ENCODE peak calls at places on chromosomes 16 and 17, in eight cellular contexts. Q, B, L, E, I, U, S and P are unnamed samples.

GRCh38 chr17:78529871-78530670 is 47.1 kb downstream of the DNAH17 start:
- DNase-seq in Q (peak), B (peak), L (no peak), E (no peak), I (no peak), U (no peak), S (no peak), P (no peak)

GRCh38 chr17:58312824-58313223 is 15.8 kb downstream of the TSPOAP1 start:
- DNase-seq in Q (no peak), B (no peak), L (no peak), E (no peak), I (no peak), U (no peak), S (no peak), P (no peak)

GRCh38 chr17:12421646-12422306 is 243.9 kb upstream of the MYOCD start:
- DNase-seq in Q (no peak), B (no peak), L (no peak), E (no peak), I (no peak), U (no peak), S (no peak), P (no peak)

GRCh38 chr16:8254425-8254824 is 335.9 kb downstream of the TMEM114 start:
- DNase-seq in Q (no peak), B (no peak), L (no peak), E (no peak), I (no peak), U (no peak), S (no peak), P (no peak)

GRCh38 chr17:28710948-28711722 is 553 bp downstream of the PROCA1 start:
- DNase-seq in Q (peak), B (peak), L (peak), E (peak), I (peak), U (peak), S (peak), P (peak)

GRCh38 chr17:58764373-58764772 is 8.7 kb downstream of the PPM1E start:
- DNase-seq in Q (no peak), B (no peak), L (no peak), E (no peak), I (no peak), U (no peak), S (no peak), P (no peak)

GRCh38 chr16:5905935-5906334 is 808.3 kb upstream of the EEF2KMT start:
- DNase-seq in Q (peak), B (no peak), L (peak), E (no peak), I (no peak), U (peak), S (no peak), P (no peak)

GRCh38 chr16:50740747-50741146 is 1.1 kb upstream of the CYLD start:
- DNase-seq in Q (no peak), B (no peak), L (peak), E (no peak), I (no peak), U (no peak), S (no peak), P (no peak)

GRCh38 chr17:50258647-50259483 is 15.4 kb upstream of the TMEM92 start:
- DNase-seq in Q (peak), B (no peak), L (peak), E (no peak), I (no peak), U (peak), S (peak), P (peak)

GRCh38 chr17:50722746-50723145 is 3.3 kb downstream of the LUC7L3 start:
- DNase-seq in Q (no peak), B (no peak), L (no peak), E (no peak), I (no peak), U (no peak), S (no peak), P (no peak)

GRCh38 chr16:17360810-17361209 is 110.0 kb downstream of the XYLT1 start:
- DNase-seq in Q (no peak), B (no peak), L (no peak), E (no peak), I (no peak), U (no peak), S (no peak), P (no peak)

GRCh38 chr17:41404024-41404651 is 6.7 kb upstream of the KRT31 start:
- DNase-seq in Q (peak), B (peak), L (peak), E (peak), I (no peak), U (peak), S (peak), P (peak)

GRCh38 chr17:71430281-71430680 is 690.5 kb upstream of the SOX9 start:
- DNase-seq in Q (no peak), B (no peak), L (no peak), E (no peak), I (no peak), U (no peak), S (no peak), P (no peak)

GRCh38 chr16:76441886-76442285 is 164.7 kb downstream of the CNTNAP4 start:
- DNase-seq in Q (no peak), B (no peak), L (no peak), E (no peak), I (no peak), U (no peak), S (no peak), P (no peak)

GRCh38 chr17:6186998-6187397 is 116.8 kb downstream of the WSCD1 start:
- DNase-seq in Q (no peak), B (no peak), L (no peak), E (no peak), I (no peak), U (no peak), S (no peak), P (no peak)

GRCh38 chr17:63070031-63070430 is 104.0 kb downstream of the TANC2 start:
- DNase-seq in Q (no peak), B (no peak), L (no peak), E (no peak), I (no peak), U (no peak), S (no peak), P (peak)

GRCh38 chr16:57972285-57972684 is 1.4 kb upstream of the CNGB1 start:
- DNase-seq in Q (no peak), B (no peak), L (no peak), E (no peak), I (no peak), U (no peak), S (no peak), P (no peak)

GRCh38 chr17:49928826-49929475 is 40.0 kb upstream of the DLX4 start:
- DNase-seq in Q (no peak), B (no peak), L (peak), E (no peak), I (no peak), U (no peak), S (no peak), P (no peak)

GRCh38 chr17:80938556-80938955 is 53.1 kb upstream of the CHMP6 start:
- DNase-seq in Q (peak), B (no peak), L (no peak), E (peak), I (no peak), U (no peak), S (no peak), P (peak)

GRCh38 chr17:42428141-42428944 is 5.3 kb upstream of the CAVIN1 start:
- DNase-seq in Q (peak), B (peak), L (peak), E (no peak), I (no peak), U (peak), S (peak), P (peak)

GRCh38 chr17:39270923-39271322 is 45.2 kb upstream of the STAC2 start:
- DNase-seq in Q (peak), B (no peak), L (peak), E (no peak), I (no peak), U (peak), S (peak), P (peak)

GRCh38 chr17:8044819-8045810 is 6.3 kb downstream of the ALOX15B start:
- DNase-seq in Q (no peak), B (no peak), L (no peak), E (no peak), I (no peak), U (no peak), S (no peak), P (no peak)

GRCh38 chr16:22217890-22218730 is 12.0 kb downstream of the EEF2K start:
- DNase-seq in Q (no peak), B (no peak), L (no peak), E (peak), I (no peak), U (no peak), S (no peak), P (no peak)

GRCh38 chr17:82520041-82520910 is 744 bp downstream of the FOXK2 start:
- DNase-seq in Q (peak), B (no peak), L (no peak), E (peak), I (no peak), U (no peak), S (peak), P (peak)

GRCh38 chr17:3916825-3917224 is 560 bp upstream of the P2RX1 start:
- DNase-seq in Q (no peak), B (no peak), L (no peak), E (no peak), I (no peak), U (no peak), S (no peak), P (no peak)

GRCh38 chr17:70569131-70569530 is 399.8 kb downstream of the KCNJ2 start:
- DNase-seq in Q (peak), B (no peak), L (no peak), E (no peak), I (no peak), U (no peak), S (no peak), P (no peak)

GRCh38 chr17:17119533-17119932 is 77.3 kb downstream of the MPRIP start:
- DNase-seq in Q (no peak), B (no peak), L (no peak), E (peak), I (no peak), U (peak), S (peak), P (peak)

GRCh38 chr17:6555331-6556120 is 829 bp downstream of the PITPNM3 start:
- DNase-seq in Q (peak), B (no peak), L (peak), E (peak), I (no peak), U (peak), S (peak), P (peak)

GRCh38 chr16:8683640-8684039 is 9.2 kb downstream of the ABAT start:
- DNase-seq in Q (no peak), B (no peak), L (no peak), E (no peak), I (no peak), U (no peak), S (no peak), P (no peak)

GRCh38 chr16:79826732-79827514 is 226.4 kb upstream of the MAF start:
- DNase-seq in Q (no peak), B (no peak), L (peak), E (no peak), I (no peak), U (peak), S (no peak), P (peak)

GRCh38 chr16:75209944-75210343 is 3.0 kb upstream of the CTRB2 start:
- DNase-seq in Q (no peak), B (no peak), L (no peak), E (no peak), I (no peak), U (no peak), S (no peak), P (no peak)